ENCODE peak calls at places on chromosomes 3 and 15, in eight cellular contexts. One of them, this sample, is unnamed.

GRCh38 chr3:191238321-191238817 is 39.3 kb downstream of the OSTN start:
- DNase-seq in ovary: no peak
- DNase-seq in transverse colon: no peak
- DNase-seq in left lung: no peak
- DNase-seq in BE2C: no peak
- DNase-seq in body of pancreas: no peak
- DNase-seq in lower lobe of right lung: no peak
- DNase-seq in heart right ventricle: no peak
- DNase-seq in this sample: no peak

GRCh38 chr15:88241461-88241860 is 15.1 kb downstream of the NTRK3 start:
- DNase-seq in ovary: no peak
- DNase-seq in transverse colon: no peak
- DNase-seq in left lung: no peak
- DNase-seq in BE2C: no peak
- DNase-seq in body of pancreas: no peak
- DNase-seq in lower lobe of right lung: no peak
- DNase-seq in heart right ventricle: no peak
- DNase-seq in this sample: no peak

GRCh38 chr3:189833266-189833665 is 202.1 kb downstream of the TP63 start:
- DNase-seq in ovary: no peak
- DNase-seq in transverse colon: no peak
- DNase-seq in left lung: no peak
- DNase-seq in BE2C: no peak
- DNase-seq in body of pancreas: no peak
- DNase-seq in lower lobe of right lung: no peak
- DNase-seq in heart right ventricle: no peak
- DNase-seq in this sample: no peak

GRCh38 chr15:58357529-58358476 is 74.0 kb upstream of the LIPC start:
- DNase-seq in ovary: no peak
- DNase-seq in transverse colon: no peak
- DNase-seq in left lung: no peak
- DNase-seq in BE2C: no peak
- DNase-seq in body of pancreas: no peak
- DNase-seq in lower lobe of right lung: no peak
- DNase-seq in heart right ventricle: no peak
- DNase-seq in this sample: no peak

GRCh38 chr3:44030690-44031344 is 210.9 kb upstream of the TOPAZ1 start:
- DNase-seq in ovary: no peak
- DNase-seq in transverse colon: no peak
- DNase-seq in left lung: no peak
- DNase-seq in BE2C: no peak
- DNase-seq in body of pancreas: no peak
- DNase-seq in lower lobe of right lung: no peak
- DNase-seq in heart right ventricle: no peak
- DNase-seq in this sample: no peak

GRCh38 chr15:60477991-60478632 is 830 bp downstream of the ICE2 start:
- DNase-seq in ovary: no peak
- DNase-seq in transverse colon: no peak
- DNase-seq in left lung: no peak
- DNase-seq in BE2C: no peak
- DNase-seq in body of pancreas: no peak
- DNase-seq in lower lobe of right lung: no peak
- DNase-seq in heart right ventricle: peak; percentile 23
- DNase-seq in this sample: no peak

GRCh38 chr15:67820992-67821783 is 4.1 kb upstream of the SKOR1 start:
- DNase-seq in ovary: peak; percentile 76
- DNase-seq in transverse colon: peak; percentile 32
- DNase-seq in left lung: peak; percentile 80
- DNase-seq in BE2C: no peak
- DNase-seq in body of pancreas: peak; percentile 47
- DNase-seq in lower lobe of right lung: no peak
- DNase-seq in heart right ventricle: peak; percentile 67
- DNase-seq in this sample: peak; percentile 69

GRCh38 chr3:168678730-168679129 is 583.0 kb upstream of the GOLIM4 start:
- DNase-seq in ovary: no peak
- DNase-seq in transverse colon: no peak
- DNase-seq in left lung: no peak
- DNase-seq in BE2C: no peak
- DNase-seq in body of pancreas: no peak
- DNase-seq in lower lobe of right lung: no peak
- DNase-seq in heart right ventricle: no peak
- DNase-seq in this sample: no peak

GRCh38 chr15:61621146-61621545 is 392.0 kb upstream of the RORA start:
- DNase-seq in ovary: no peak
- DNase-seq in transverse colon: no peak
- DNase-seq in left lung: no peak
- DNase-seq in BE2C: peak; percentile 74
- DNase-seq in body of pancreas: no peak
- DNase-seq in lower lobe of right lung: no peak
- DNase-seq in heart right ventricle: no peak
- DNase-seq in this sample: no peak

GRCh38 chr15:76321171-76321570 is 9.9 kb upstream of the ETFA start:
- DNase-seq in ovary: no peak
- DNase-seq in transverse colon: no peak
- DNase-seq in left lung: no peak
- DNase-seq in BE2C: no peak
- DNase-seq in body of pancreas: no peak
- DNase-seq in lower lobe of right lung: no peak
- DNase-seq in heart right ventricle: no peak
- DNase-seq in this sample: no peak

GRCh38 chr3:120192579-120192978 is 92.4 kb downstream of the GPR156 start:
- DNase-seq in ovary: no peak
- DNase-seq in transverse colon: no peak
- DNase-seq in left lung: no peak
- DNase-seq in BE2C: no peak
- DNase-seq in body of pancreas: no peak
- DNase-seq in lower lobe of right lung: no peak
- DNase-seq in heart right ventricle: no peak
- DNase-seq in this sample: no peak

GRCh38 chr15:64651573-64652260 is 123.7 kb downstream of the RBPMS2 start:
- DNase-seq in ovary: no peak
- DNase-seq in transverse colon: no peak
- DNase-seq in left lung: no peak
- DNase-seq in BE2C: no peak
- DNase-seq in body of pancreas: no peak
- DNase-seq in lower lobe of right lung: no peak
- DNase-seq in heart right ventricle: no peak
- DNase-seq in this sample: no peak

GRCh38 chr15:64656508-64656907 is 118.9 kb downstream of the RBPMS2 start:
- DNase-seq in ovary: no peak
- DNase-seq in transverse colon: no peak
- DNase-seq in left lung: no peak
- DNase-seq in BE2C: no peak
- DNase-seq in body of pancreas: no peak
- DNase-seq in lower lobe of right lung: no peak
- DNase-seq in heart right ventricle: no peak
- DNase-seq in this sample: no peak

DNA sequence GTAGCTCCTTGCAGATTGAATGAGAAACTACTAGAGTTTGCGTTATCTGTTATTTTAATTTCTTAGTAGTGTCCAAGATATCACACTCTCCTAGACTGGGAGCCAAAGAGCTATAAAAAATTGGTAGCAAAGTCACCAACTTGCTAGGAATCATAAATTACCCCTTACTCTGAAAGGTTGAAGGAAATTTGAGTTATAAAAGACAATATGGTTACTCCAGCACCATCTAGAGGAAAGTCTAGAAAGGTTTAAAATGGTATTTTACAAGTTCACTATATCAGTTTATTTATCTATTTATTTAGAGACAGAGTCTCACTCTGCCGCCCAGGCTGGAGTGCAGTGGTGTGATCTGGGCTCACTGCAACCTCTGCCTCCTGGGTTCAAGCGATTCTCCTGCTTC is 121.6 kb downstream of the RBPMS2 start:
- DNase-seq in ovary: no peak
- DNase-seq in transverse colon: no peak
- DNase-seq in left lung: no peak
- DNase-seq in BE2C: no peak
- DNase-seq in body of pancreas: no peak
- DNase-seq in lower lobe of right lung: no peak
- DNase-seq in heart right ventricle: no peak
- DNase-seq in this sample: no peak
- TF ChIP-seq CTCF in ovary: no peak
- TF ChIP-seq CTCF in transverse colon: peak; percentile 41
- TF ChIP-seq CTCF in left lung: peak; percentile 31
- TF ChIP-seq CTCF in BE2C: peak; percentile 38
- TF ChIP-seq CTCF in body of pancreas: peak; percentile 51
- TF ChIP-seq CTCF in lower lobe of right lung: peak; percentile 37
- TF ChIP-seq CTCF in heart right ventricle: peak; percentile 18
- TF ChIP-seq CTCF in this sample: no peak

GRCh38 chr3:112378989-112379692 is 46.2 kb downstream of the CD200 start:
- DNase-seq in ovary: no peak
- DNase-seq in transverse colon: no peak
- DNase-seq in left lung: no peak
- DNase-seq in BE2C: no peak
- DNase-seq in body of pancreas: no peak
- DNase-seq in lower lobe of right lung: no peak
- DNase-seq in heart right ventricle: no peak
- DNase-seq in this sample: no peak
- H3K4me1 ChIP-seq in ovary: no peaks in the 10 kb centered on the region
- H3K4me1 ChIP-seq in transverse colon: no peaks in the 10 kb centered on the region
- H3K4me1 ChIP-seq in left lung: no peaks in the 10 kb centered on the region
- H3K4me1 ChIP-seq in BE2C: no peaks in the 10 kb centered on the region
- H3K4me1 ChIP-seq in body of pancreas: no peaks in the 10 kb centered on the region
- H3K4me1 ChIP-seq in lower lobe of right lung: peaks cover 34% of the 10 kb centered on the region
- H3K4me1 ChIP-seq in heart right ventricle: peaks cover 49% of the 10 kb centered on the region
- H3K4me1 ChIP-seq in this sample: no peaks in the 10 kb centered on the region

GRCh38 chr3:47228088-47228487 is 54.5 kb downstream of the KIF9 start:
- DNase-seq in ovary: no peak
- DNase-seq in transverse colon: no peak
- DNase-seq in left lung: no peak
- DNase-seq in BE2C: no peak
- DNase-seq in body of pancreas: no peak
- DNase-seq in lower lobe of right lung: no peak
- DNase-seq in heart right ventricle: no peak
- DNase-seq in this sample: no peak
- H3K4me3 ChIP-seq in ovary: no peak overlapping the region
- H3K4me3 ChIP-seq in transverse colon: no peak overlapping the region
- H3K4me3 ChIP-seq in left lung: no peak overlapping the region
- H3K4me3 ChIP-seq in BE2C: no peak overlapping the region
- H3K4me3 ChIP-seq in body of pancreas: no peak overlapping the region
- H3K4me3 ChIP-seq in lower lobe of right lung: no peak overlapping the region
- H3K4me3 ChIP-seq in heart right ventricle: peak overlapping the region; percentile 19
- H3K4me3 ChIP-seq in this sample: no peak overlapping the region

GRCh38 chr3:72520690-72521308 is 327.4 kb downstream of the SHQ1 start:
- DNase-seq in ovary: no peak
- DNase-seq in transverse colon: no peak
- DNase-seq in left lung: no peak
- DNase-seq in BE2C: no peak
- DNase-seq in body of pancreas: no peak
- DNase-seq in lower lobe of right lung: no peak
- DNase-seq in heart right ventricle: no peak
- DNase-seq in this sample: no peak

GRCh38 chr3:72517804-72518442 is 330.3 kb downstream of the SHQ1 start:
- DNase-seq in ovary: no peak
- DNase-seq in transverse colon: peak; percentile 17
- DNase-seq in left lung: no peak
- DNase-seq in BE2C: peak; percentile 77
- DNase-seq in body of pancreas: no peak
- DNase-seq in lower lobe of right lung: no peak
- DNase-seq in heart right ventricle: no peak
- DNase-seq in this sample: peak; percentile 33

GRCh38 chr3:72529084-72529483 is 319.2 kb downstream of the SHQ1 start:
- DNase-seq in ovary: no peak
- DNase-seq in transverse colon: no peak
- DNase-seq in left lung: no peak
- DNase-seq in BE2C: no peak
- DNase-seq in body of pancreas: no peak
- DNase-seq in lower lobe of right lung: no peak
- DNase-seq in heart right ventricle: no peak
- DNase-seq in this sample: no peak

GRCh38 chr3:72520205-72520604 is 328.0 kb downstream of the SHQ1 start:
- DNase-seq in ovary: no peak
- DNase-seq in transverse colon: no peak
- DNase-seq in left lung: no peak
- DNase-seq in BE2C: no peak
- DNase-seq in body of pancreas: no peak
- DNase-seq in lower lobe of right lung: no peak
- DNase-seq in heart right ventricle: no peak
- DNase-seq in this sample: no peak

DNA sequence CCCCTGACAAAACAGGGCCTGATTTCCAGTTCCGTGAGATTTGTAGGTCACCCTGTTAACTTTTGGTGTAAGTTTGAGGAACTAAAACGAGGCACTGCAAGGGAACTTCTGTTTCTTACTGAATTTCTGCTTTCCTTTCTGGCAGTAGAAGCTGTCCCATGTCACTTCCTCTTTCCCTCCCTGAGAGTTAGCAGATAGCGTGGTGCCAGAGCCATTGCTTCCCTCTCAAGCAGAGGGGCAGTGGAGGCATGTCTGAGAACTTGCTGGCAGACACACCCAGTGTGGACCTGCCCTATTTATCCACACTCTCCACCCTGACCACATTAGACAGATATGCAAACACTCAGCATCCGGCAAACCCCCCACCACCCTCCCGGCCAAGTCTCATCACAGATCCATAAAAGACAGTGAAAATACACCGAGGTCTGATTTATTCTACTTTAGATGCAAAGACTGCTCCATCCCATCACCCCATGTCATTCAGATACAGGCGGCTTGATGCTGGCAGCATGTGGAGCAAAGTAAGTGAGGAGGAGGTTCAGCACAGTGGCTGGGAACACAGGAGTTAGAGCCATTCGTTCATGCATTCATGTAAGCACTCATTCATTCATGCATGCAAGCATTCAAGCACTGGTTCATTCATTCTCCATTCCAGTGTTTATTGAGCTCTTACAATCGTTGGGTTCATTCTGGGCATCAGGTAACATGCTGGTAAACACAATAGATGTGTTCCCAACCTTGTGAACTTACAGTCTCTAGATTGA is 324.7 kb downstream of the SHQ1 start:
- DNase-seq in ovary: no peak
- DNase-seq in transverse colon: peak; percentile 45
- DNase-seq in left lung: no peak
- DNase-seq in BE2C: no peak
- DNase-seq in body of pancreas: no peak
- DNase-seq in lower lobe of right lung: peak; percentile 62
- DNase-seq in heart right ventricle: peak; percentile 18
- DNase-seq in this sample: peak; percentile 31
- TF ChIP-seq CTCF in ovary: no peak
- TF ChIP-seq CTCF in transverse colon: no peak
- TF ChIP-seq CTCF in left lung: no peak
- TF ChIP-seq CTCF in BE2C: no peak
- TF ChIP-seq CTCF in body of pancreas: no peak
- TF ChIP-seq CTCF in lower lobe of right lung: no peak
- TF ChIP-seq CTCF in heart right ventricle: no peak
- TF ChIP-seq CTCF in this sample: no peak